ENCODE peak calls at places on chromosome 12, in seven cellular contexts. B is GM12864; A is iris pigment epithelial cell; P is NCI-H1417 treated with DMSO at 0.1 percent for 48 hours; E is tibial nerve; K is fibroblast of mammary gland; U is stimulated activated CD4-positive, alpha-beta T cell treated with anti-CD3 and anti-CD28 coated beads, Interleukin-1b, Interleukin-23, amount 100 ng/mL, for 48 hours. L is an unnamed sample.
A peak's percentile ranks its signal among the peaks of the same experiment; 100 is the strongest.

GRCh38 chr12:87667378-87667777 is 361.8 kb downstream of the C12orf50 start:
- DNase-seq in B (no peak), E (no peak), U (no peak), P (no peak), K (peak; percentile 29), A (peak; percentile 67), L (peak; percentile 23)

GRCh38 chr12:3641428-3641883 is 111.5 kb downstream of the CRACR2A start:
- DNase-seq in E (peak; percentile 41), P (no peak), U (no peak), K (peak; percentile 90), A (peak; percentile 81), B (no peak), L (peak; percentile 19)

GRCh38 chr12:92503029-92503931 is 199.5 kb upstream of the PLEKHG7 start:
- DNase-seq in U (peak; percentile 46), A (peak; percentile 6), K (no peak), E (no peak), P (no peak), B (peak; percentile 87), L (no peak)

GRCh38 chr12:95848575-95849388 is 10.0 kb upstream of the SNRPF start:
- DNase-seq in A (peak; percentile 39), K (peak; percentile 54), U (no peak), E (no peak), P (no peak), B (no peak), L (peak; percentile 36)

GRCh38 chr12:107118624-107119023 is 25.3 kb upstream of the CRY1 start:
- DNase-seq in K (no peak), P (no peak), E (no peak), B (no peak), U (no peak), A (no peak), L (no peak)

GRCh38 chr12:13583630-13584029 is 387.1 kb downstream of the EMP1 start:
- DNase-seq in B (no peak), A (no peak), E (no peak), P (no peak), U (no peak), K (no peak), L (no peak)

GRCh38 chr12:118850244-118850825 is 131.0 kb upstream of the SRRM4 start:
- DNase-seq in U (no peak), K (no peak), B (peak; percentile 8), E (no peak), A (no peak), P (no peak), L (no peak)

GRCh38 chr12:50764861-50765324 is 992 bp downstream of the ATF1 start:
- DNase-seq in P (no peak), A (peak; percentile 71), E (peak; percentile 19), B (no peak), U (peak; percentile 33), K (peak; percentile 45), L (no peak)

GRCh38 chr12:96710127-96710745 is 196.8 kb upstream of the NEDD1 start:
- DNase-seq in P (no peak), E (no peak), U (no peak), B (no peak), K (no peak), A (no peak), L (no peak)

GRCh38 chr12:52086366-52086765 is 6.9 kb downstream of the SMIM41 start:
- DNase-seq in B (no peak), A (no peak), U (no peak), K (peak; percentile 45), E (no peak), P (no peak), L (no peak)

GRCh38 chr12:105930612-105931011 is 208.1 kb downstream of the NUAK1 start:
- DNase-seq in A (no peak), U (no peak), K (no peak), E (no peak), P (no peak), B (no peak), L (no peak)

GRCh38 chr12:95633049-95633545 is 81.8 kb upstream of the USP44 start:
- DNase-seq in B (no peak), P (no peak), K (peak; percentile 90), U (peak; percentile 26), E (no peak), A (peak; percentile 84), L (peak; percentile 76)

GRCh38 chr12:124399622-124400021 is 104.7 kb downstream of the RFLNA start:
- DNase-seq in K (no peak), B (no peak), P (no peak), U (no peak), E (no peak), A (no peak), L (no peak)

GRCh38 chr12:19428261-19428660 is 11.0 kb upstream of the AEBP2 start:
- DNase-seq in B (no peak), A (peak; percentile 74), P (no peak), K (no peak), E (no peak), U (no peak), L (no peak)

GRCh38 chr12:78759387-78759786 is 105.2 kb upstream of the SYT1 start:
- DNase-seq in E (no peak), B (no peak), A (peak; percentile 43), U (no peak), P (no peak), K (peak; percentile 69), L (peak; percentile 2)

GRCh38 chr12:40692617-40693502 is 621 bp downstream of the CNTN1 start:
- DNase-seq in P (no peak), K (no peak), A (no peak), B (no peak), E (no peak), U (no peak), L (no peak)

L was measured in stromal cell of bone marrow.